ENCODE peak calls at places on chromosome 5, in four cellular contexts. D is NCI-H187 treated with DMSO at 0.1 percent for 48 hours, Z is hypothalamus, H is NCI-H774. M is an unnamed sample.

GRCh38 chr5:113359419-113359818 is 75.4 kb downstream of the TSSK1B start:
- DNase-seq in D (no peak), Z (no peak), H (no peak), M (no peak)

GRCh38 chr5:134507495-134507894 is 18.0 kb upstream of the JADE2 start:
- DNase-seq in D (no peak), Z (no peak), H (no peak), M (no peak)

GRCh38 chr5:36305571-36306326 is 4.0 kb upstream of the RANBP3L start:
- DNase-seq in D (no peak), Z (no peak), H (peak), M (peak)

GRCh38 chr5:17094830-17095229 is 122.6 kb upstream of the BASP1 start:
- DNase-seq in D (no peak), Z (no peak), H (no peak), M (no peak)

GRCh38 chr5:140114341-140115185 is 654 bp downstream of the PURA start:
- DNase-seq in D (no peak), Z (peak), H (peak), M (peak)

GRCh38 chr5:170302729-170303501 is 5.3 kb upstream of the LCP2 start:
- DNase-seq in D (no peak), Z (no peak), H (no peak), M (peak)

GRCh38 chr5:1293416-1293996 is 1.4 kb downstream of the TERT start:
- DNase-seq in D (no peak), Z (no peak), H (no peak), M (no peak)

GRCh38 chr5:127785098-127785927 is 82.1 kb downstream of the CCDC192 start:
- DNase-seq in D (no peak), Z (no peak), H (no peak), M (peak)

GRCh38 chr5:36202521-36202961 is 39.2 kb downstream of the NADK2 start:
- DNase-seq in D (peak), Z (no peak), H (no peak), M (no peak)

GRCh38 chr5:473344-474192 is 30.6 kb downstream of the EXOC3 start:
- DNase-seq in D (no peak), Z (no peak), H (peak), M (peak)

GRCh38 chr5:143860211-143860610 is 48.2 kb downstream of the HMHB1 start:
- DNase-seq in D (no peak), Z (no peak), H (no peak), M (no peak)

GRCh38 chr5:96936431-96937221 is 746 bp downstream of the LNPEP start:
- DNase-seq in D (no peak), Z (peak), H (no peak), M (peak)

GRCh38 chr5:668299-668995 is 24.7 kb downstream of the TPPP start:
- DNase-seq in D (no peak), Z (peak), H (no peak), M (no peak)

GRCh38 chr5:75152861-75153260 is 83.8 kb downstream of the ANKRD31 start:
- DNase-seq in D (no peak), Z (no peak), H (no peak), M (no peak)

GRCh38 chr5:147629196-147629595 is 119.3 kb upstream of the DPYSL3 start:
- DNase-seq in D (no peak), Z (no peak), H (no peak), M (no peak)

GRCh38 chr5:1174122-1174936 is 27.1 kb upstream of the SLC6A19 start:
- DNase-seq in D (no peak), Z (peak), H (peak), M (peak)

GRCh38 chr5:85000671-85001070 is 616.0 kb upstream of the EDIL3 start:
- DNase-seq in D (no peak), Z (no peak), H (no peak), M (no peak)

GRCh38 chr5:50699737-50700136 is 33.3 kb downstream of the PARP8 start:
- DNase-seq in D (no peak), Z (no peak), H (no peak), M (no peak)

GRCh38 chr5:1914471-1914870 is 31.7 kb upstream of the IRX4 start:
- DNase-seq in D (no peak), Z (no peak), H (no peak), M (no peak)

GRCh38 chr5:74766348-74766886 is 500 bp downstream of the GFM2 start:
- DNase-seq in D (no peak), Z (no peak), H (no peak), M (peak)

GRCh38 chr5:179298181-179298993 is 46.9 kb downstream of the ADAMTS2 start:
- DNase-seq in D (no peak), Z (no peak), H (no peak), M (no peak)

GRCh38 chr5:82111191-82111590 is 139.4 kb downstream of the ATG10 start:
- DNase-seq in D (no peak), Z (no peak), H (no peak), M (no peak)

GRCh38 chr5:71482132-71482531 is 26.7 kb downstream of the BDP1 start:
- DNase-seq in D (no peak), Z (no peak), H (peak), M (no peak)

GRCh38 chr5:79759436-79759835 is 69.8 kb downstream of the CMYA5 start:
- DNase-seq in D (no peak), Z (no peak), H (no peak), M (no peak)

GRCh38 chr5:62732677-62733121 is 154.1 kb downstream of the LRRC70 start:
- DNase-seq in D (peak), Z (no peak), H (no peak), M (no peak)

GRCh38 chr5:79936644-79937216 is 54.3 kb downstream of the MTX3 start:
- DNase-seq in D (no peak), Z (no peak), H (no peak), M (no peak)

GRCh38 chr5:159972538-159973362 is 36.2 kb upstream of the TTC1 start:
- DNase-seq in D (no peak), Z (no peak), H (no peak), M (no peak)